ENCODE peak calls at places on chromosomes 2 and 18, in nine cellular contexts. One of them, this sample, is unnamed.

GRCh38 chr2:121626777-121627524 is 22.3 kb downstream of the CLASP1 start:
- DNase-seq in activated T-cell treated with anti-CD3 and anti-CD28 coated beads, Interleukin-2, amount 50 U/mL, for 72 hours: no peak
- DNase-seq in CD4-positive, alpha-beta T cell: no peak
- DNase-seq in GM23248: no peak
- DNase-seq in choroid plexus epithelial cell: peak
- DNase-seq in astrocyte: peak
- DNase-seq in GM04504: no peak
- DNase-seq in DMS 273 treated with DMSO at 0.1 percent for 48 hours: no peak
- DNase-seq in stimulated activated CD4-positive, alpha-beta T cell treated with anti-CD3 and anti-CD28 coated beads, Interleukin-4, amount 100 ng/mL, for 1 hour: no peak
- DNase-seq in this sample: no peak

GRCh38 chr2:147441140-147441539 is 403.7 kb upstream of the ACVR2A start:
- DNase-seq in activated T-cell treated with anti-CD3 and anti-CD28 coated beads, Interleukin-2, amount 50 U/mL, for 72 hours: no peak
- DNase-seq in stimulated activated CD4-positive, alpha-beta T cell treated with anti-CD3 and anti-CD28 coated beads, Interleukin-4, amount 100 ng/mL, for 1 hour: no peak
- DNase-seq in GM23248: no peak
- DNase-seq in DMS 273 treated with DMSO at 0.1 percent for 48 hours: no peak
- DNase-seq in choroid plexus epithelial cell: no peak
- DNase-seq in GM04504: no peak
- DNase-seq in astrocyte: no peak
- DNase-seq in CD4-positive, alpha-beta T cell: no peak
- DNase-seq in this sample: no peak

GRCh38 chr2:204012081-204012653 is 75.6 kb downstream of the ICOS start:
- DNase-seq in stimulated activated CD4-positive, alpha-beta T cell treated with anti-CD3 and anti-CD28 coated beads, Interleukin-4, amount 100 ng/mL, for 1 hour: no peak
- DNase-seq in CD4-positive, alpha-beta T cell: no peak
- DNase-seq in astrocyte: no peak
- DNase-seq in GM04504: no peak
- DNase-seq in GM23248: peak
- DNase-seq in activated T-cell treated with anti-CD3 and anti-CD28 coated beads, Interleukin-2, amount 50 U/mL, for 72 hours: no peak
- DNase-seq in choroid plexus epithelial cell: no peak
- DNase-seq in DMS 273 treated with DMSO at 0.1 percent for 48 hours: no peak
- DNase-seq in this sample: no peak

GRCh38 chr2:128557841-128558241 is 239.2 kb upstream of the HS6ST1 start:
- DNase-seq in astrocyte: no peak
- DNase-seq in choroid plexus epithelial cell: peak
- DNase-seq in DMS 273 treated with DMSO at 0.1 percent for 48 hours: no peak
- DNase-seq in activated T-cell treated with anti-CD3 and anti-CD28 coated beads, Interleukin-2, amount 50 U/mL, for 72 hours: no peak
- DNase-seq in GM04504: peak
- DNase-seq in GM23248: peak
- DNase-seq in CD4-positive, alpha-beta T cell: no peak
- DNase-seq in stimulated activated CD4-positive, alpha-beta T cell treated with anti-CD3 and anti-CD28 coated beads, Interleukin-4, amount 100 ng/mL, for 1 hour: no peak
- DNase-seq in this sample: no peak

GRCh38 chr2:11082880-11083279 is 72.4 kb upstream of the SLC66A3 start:
- DNase-seq in stimulated activated CD4-positive, alpha-beta T cell treated with anti-CD3 and anti-CD28 coated beads, Interleukin-4, amount 100 ng/mL, for 1 hour: no peak
- DNase-seq in choroid plexus epithelial cell: peak
- DNase-seq in GM04504: no peak
- DNase-seq in astrocyte: no peak
- DNase-seq in activated T-cell treated with anti-CD3 and anti-CD28 coated beads, Interleukin-2, amount 50 U/mL, for 72 hours: no peak
- DNase-seq in CD4-positive, alpha-beta T cell: no peak
- DNase-seq in DMS 273 treated with DMSO at 0.1 percent for 48 hours: no peak
- DNase-seq in GM23248: peak
- DNase-seq in this sample: no peak

GRCh38 chr2:98148968-98149697 is 62.2 kb downstream of the VWA3B start:
- DNase-seq in stimulated activated CD4-positive, alpha-beta T cell treated with anti-CD3 and anti-CD28 coated beads, Interleukin-4, amount 100 ng/mL, for 1 hour: no peak
- DNase-seq in activated T-cell treated with anti-CD3 and anti-CD28 coated beads, Interleukin-2, amount 50 U/mL, for 72 hours: peak
- DNase-seq in astrocyte: peak
- DNase-seq in DMS 273 treated with DMSO at 0.1 percent for 48 hours: no peak
- DNase-seq in CD4-positive, alpha-beta T cell: no peak
- DNase-seq in choroid plexus epithelial cell: peak
- DNase-seq in GM23248: peak
- DNase-seq in GM04504: peak
- DNase-seq in this sample: no peak

GRCh38 chr18:27862056-27862682 is 314.8 kb downstream of the CDH2 start:
- DNase-seq in stimulated activated CD4-positive, alpha-beta T cell treated with anti-CD3 and anti-CD28 coated beads, Interleukin-4, amount 100 ng/mL, for 1 hour: no peak
- DNase-seq in GM23248: no peak
- DNase-seq in activated T-cell treated with anti-CD3 and anti-CD28 coated beads, Interleukin-2, amount 50 U/mL, for 72 hours: no peak
- DNase-seq in astrocyte: no peak
- DNase-seq in choroid plexus epithelial cell: no peak
- DNase-seq in GM04504: no peak
- DNase-seq in CD4-positive, alpha-beta T cell: no peak
- DNase-seq in DMS 273 treated with DMSO at 0.1 percent for 48 hours: no peak
- DNase-seq in this sample: no peak

GRCh38 chr2:7269993-7270392 is 352.8 kb downstream of the RNF144A start:
- DNase-seq in activated T-cell treated with anti-CD3 and anti-CD28 coated beads, Interleukin-2, amount 50 U/mL, for 72 hours: no peak
- DNase-seq in CD4-positive, alpha-beta T cell: no peak
- DNase-seq in DMS 273 treated with DMSO at 0.1 percent for 48 hours: peak
- DNase-seq in GM23248: no peak
- DNase-seq in choroid plexus epithelial cell: no peak
- DNase-seq in GM04504: no peak
- DNase-seq in stimulated activated CD4-positive, alpha-beta T cell treated with anti-CD3 and anti-CD28 coated beads, Interleukin-4, amount 100 ng/mL, for 1 hour: no peak
- DNase-seq in astrocyte: no peak
- DNase-seq in this sample: no peak

GRCh38 chr18:36831139-36831538 is 2.2 kb downstream of the KIAA1328 start:
- DNase-seq in choroid plexus epithelial cell: no peak
- DNase-seq in astrocyte: no peak
- DNase-seq in GM23248: peak
- DNase-seq in stimulated activated CD4-positive, alpha-beta T cell treated with anti-CD3 and anti-CD28 coated beads, Interleukin-4, amount 100 ng/mL, for 1 hour: no peak
- DNase-seq in activated T-cell treated with anti-CD3 and anti-CD28 coated beads, Interleukin-2, amount 50 U/mL, for 72 hours: no peak
- DNase-seq in GM04504: no peak
- DNase-seq in DMS 273 treated with DMSO at 0.1 percent for 48 hours: no peak
- DNase-seq in CD4-positive, alpha-beta T cell: no peak
- DNase-seq in this sample: no peak

GRCh38 chr2:206154197-206154596 is 5.0 kb downstream of the NDUFS1 start:
- DNase-seq in DMS 273 treated with DMSO at 0.1 percent for 48 hours: no peak
- DNase-seq in CD4-positive, alpha-beta T cell: no peak
- DNase-seq in stimulated activated CD4-positive, alpha-beta T cell treated with anti-CD3 and anti-CD28 coated beads, Interleukin-4, amount 100 ng/mL, for 1 hour: no peak
- DNase-seq in GM23248: peak
- DNase-seq in choroid plexus epithelial cell: no peak
- DNase-seq in GM04504: no peak
- DNase-seq in activated T-cell treated with anti-CD3 and anti-CD28 coated beads, Interleukin-2, amount 50 U/mL, for 72 hours: no peak
- DNase-seq in astrocyte: no peak
- DNase-seq in this sample: no peak

GRCh38 chr2:217943379-217944321 is 59.1 kb downstream of the TNS1 start:
- DNase-seq in DMS 273 treated with DMSO at 0.1 percent for 48 hours: peak
- DNase-seq in GM04504: no peak
- DNase-seq in GM23248: peak
- DNase-seq in stimulated activated CD4-positive, alpha-beta T cell treated with anti-CD3 and anti-CD28 coated beads, Interleukin-4, amount 100 ng/mL, for 1 hour: no peak
- DNase-seq in astrocyte: peak
- DNase-seq in choroid plexus epithelial cell: peak
- DNase-seq in CD4-positive, alpha-beta T cell: no peak
- DNase-seq in activated T-cell treated with anti-CD3 and anti-CD28 coated beads, Interleukin-2, amount 50 U/mL, for 72 hours: no peak
- DNase-seq in this sample: no peak

GRCh38 chr18:58805482-58806187 is 59.0 kb upstream of the ZNF532 start:
- DNase-seq in CD4-positive, alpha-beta T cell: no peak
- DNase-seq in activated T-cell treated with anti-CD3 and anti-CD28 coated beads, Interleukin-2, amount 50 U/mL, for 72 hours: no peak
- DNase-seq in DMS 273 treated with DMSO at 0.1 percent for 48 hours: no peak
- DNase-seq in stimulated activated CD4-positive, alpha-beta T cell treated with anti-CD3 and anti-CD28 coated beads, Interleukin-4, amount 100 ng/mL, for 1 hour: no peak
- DNase-seq in GM04504: no peak
- DNase-seq in astrocyte: no peak
- DNase-seq in GM23248: no peak
- DNase-seq in choroid plexus epithelial cell: no peak
- DNase-seq in this sample: no peak

GRCh38 chr18:67794512-67794911 is 278.0 kb upstream of the DSEL start:
- DNase-seq in DMS 273 treated with DMSO at 0.1 percent for 48 hours: no peak
- DNase-seq in astrocyte: peak
- DNase-seq in GM23248: peak
- DNase-seq in activated T-cell treated with anti-CD3 and anti-CD28 coated beads, Interleukin-2, amount 50 U/mL, for 72 hours: no peak
- DNase-seq in CD4-positive, alpha-beta T cell: no peak
- DNase-seq in stimulated activated CD4-positive, alpha-beta T cell treated with anti-CD3 and anti-CD28 coated beads, Interleukin-4, amount 100 ng/mL, for 1 hour: no peak
- DNase-seq in GM04504: peak
- DNase-seq in choroid plexus epithelial cell: peak
- DNase-seq in this sample: no peak

GRCh38 chr2:27494284-27494943 is 586 bp downstream of the FNDC4 start:
- DNase-seq in stimulated activated CD4-positive, alpha-beta T cell treated with anti-CD3 and anti-CD28 coated beads, Interleukin-4, amount 100 ng/mL, for 1 hour: no peak
- DNase-seq in activated T-cell treated with anti-CD3 and anti-CD28 coated beads, Interleukin-2, amount 50 U/mL, for 72 hours: no peak
- DNase-seq in GM23248: peak
- DNase-seq in GM04504: peak
- DNase-seq in choroid plexus epithelial cell: peak
- DNase-seq in astrocyte: peak
- DNase-seq in DMS 273 treated with DMSO at 0.1 percent for 48 hours: no peak
- DNase-seq in CD4-positive, alpha-beta T cell: no peak
- DNase-seq in this sample: no peak

GRCh38 chr2:188292446-188293239 is 969 bp downstream of the GULP1 start:
- DNase-seq in astrocyte: peak
- DNase-seq in CD4-positive, alpha-beta T cell: no peak
- DNase-seq in DMS 273 treated with DMSO at 0.1 percent for 48 hours: peak
- DNase-seq in activated T-cell treated with anti-CD3 and anti-CD28 coated beads, Interleukin-2, amount 50 U/mL, for 72 hours: peak
- DNase-seq in GM04504: peak
- DNase-seq in GM23248: peak
- DNase-seq in choroid plexus epithelial cell: peak
- DNase-seq in stimulated activated CD4-positive, alpha-beta T cell treated with anti-CD3 and anti-CD28 coated beads, Interleukin-4, amount 100 ng/mL, for 1 hour: no peak
- DNase-seq in this sample: no peak

GRCh38 chr2:170026361-170026760 is 151.6 kb upstream of the MYO3B start:
- DNase-seq in DMS 273 treated with DMSO at 0.1 percent for 48 hours: no peak
- DNase-seq in activated T-cell treated with anti-CD3 and anti-CD28 coated beads, Interleukin-2, amount 50 U/mL, for 72 hours: no peak
- DNase-seq in choroid plexus epithelial cell: no peak
- DNase-seq in GM23248: no peak
- DNase-seq in GM04504: no peak
- DNase-seq in CD4-positive, alpha-beta T cell: no peak
- DNase-seq in astrocyte: no peak
- DNase-seq in stimulated activated CD4-positive, alpha-beta T cell treated with anti-CD3 and anti-CD28 coated beads, Interleukin-4, amount 100 ng/mL, for 1 hour: no peak
- DNase-seq in this sample: no peak

GRCh38 chr2:240390091-240391073 is 45.1 kb upstream of the GPC1 start:
- DNase-seq in stimulated activated CD4-positive, alpha-beta T cell treated with anti-CD3 and anti-CD28 coated beads, Interleukin-4, amount 100 ng/mL, for 1 hour: no peak
- DNase-seq in DMS 273 treated with DMSO at 0.1 percent for 48 hours: no peak
- DNase-seq in GM04504: no peak
- DNase-seq in activated T-cell treated with anti-CD3 and anti-CD28 coated beads, Interleukin-2, amount 50 U/mL, for 72 hours: no peak
- DNase-seq in GM23248: no peak
- DNase-seq in astrocyte: no peak
- DNase-seq in choroid plexus epithelial cell: no peak
- DNase-seq in CD4-positive, alpha-beta T cell: no peak
- DNase-seq in this sample: no peak

GRCh38 chr2:53572696-53573095 is 194.9 kb upstream of the CHAC2 start:
- DNase-seq in GM04504: no peak
- DNase-seq in CD4-positive, alpha-beta T cell: no peak
- DNase-seq in activated T-cell treated with anti-CD3 and anti-CD28 coated beads, Interleukin-2, amount 50 U/mL, for 72 hours: no peak
- DNase-seq in stimulated activated CD4-positive, alpha-beta T cell treated with anti-CD3 and anti-CD28 coated beads, Interleukin-4, amount 100 ng/mL, for 1 hour: no peak
- DNase-seq in GM23248: no peak
- DNase-seq in choroid plexus epithelial cell: no peak
- DNase-seq in DMS 273 treated with DMSO at 0.1 percent for 48 hours: no peak
- DNase-seq in astrocyte: no peak
- DNase-seq in this sample: no peak

GRCh38 chr2:232816656-232817055 is 40.3 kb upstream of the KCNJ13 start:
- DNase-seq in DMS 273 treated with DMSO at 0.1 percent for 48 hours: no peak
- DNase-seq in GM04504: no peak
- DNase-seq in choroid plexus epithelial cell: no peak
- DNase-seq in CD4-positive, alpha-beta T cell: no peak
- DNase-seq in stimulated activated CD4-positive, alpha-beta T cell treated with anti-CD3 and anti-CD28 coated beads, Interleukin-4, amount 100 ng/mL, for 1 hour: no peak
- DNase-seq in GM23248: no peak
- DNase-seq in activated T-cell treated with anti-CD3 and anti-CD28 coated beads, Interleukin-2, amount 50 U/mL, for 72 hours: no peak
- DNase-seq in astrocyte: no peak
- DNase-seq in this sample: no peak

GRCh38 chr2:46645681-46646162 is 166.4 kb downstream of the TMEM247 start:
- DNase-seq in stimulated activated CD4-positive, alpha-beta T cell treated with anti-CD3 and anti-CD28 coated beads, Interleukin-4, amount 100 ng/mL, for 1 hour: no peak
- DNase-seq in CD4-positive, alpha-beta T cell: no peak
- DNase-seq in astrocyte: peak
- DNase-seq in GM04504: peak
- DNase-seq in activated T-cell treated with anti-CD3 and anti-CD28 coated beads, Interleukin-2, amount 50 U/mL, for 72 hours: no peak
- DNase-seq in choroid plexus epithelial cell: peak
- DNase-seq in DMS 273 treated with DMSO at 0.1 percent for 48 hours: peak
- DNase-seq in GM23248: peak
- DNase-seq in this sample: no peak

GRCh38 chr2:146917430-146918037 is 927.3 kb upstream of the ACVR2A start:
- DNase-seq in CD4-positive, alpha-beta T cell: no peak
- DNase-seq in GM04504: no peak
- DNase-seq in DMS 273 treated with DMSO at 0.1 percent for 48 hours: no peak
- DNase-seq in astrocyte: no peak
- DNase-seq in GM23248: peak
- DNase-seq in activated T-cell treated with anti-CD3 and anti-CD28 coated beads, Interleukin-2, amount 50 U/mL, for 72 hours: no peak
- DNase-seq in choroid plexus epithelial cell: peak
- DNase-seq in stimulated activated CD4-positive, alpha-beta T cell treated with anti-CD3 and anti-CD28 coated beads, Interleukin-4, amount 100 ng/mL, for 1 hour: no peak
- DNase-seq in this sample: no peak

GRCh38 chr2:236733156-236733555 is 163.5 kb downstream of the ACKR3 start:
- DNase-seq in CD4-positive, alpha-beta T cell: no peak
- DNase-seq in DMS 273 treated with DMSO at 0.1 percent for 48 hours: no peak
- DNase-seq in GM04504: no peak
- DNase-seq in GM23248: no peak
- DNase-seq in stimulated activated CD4-positive, alpha-beta T cell treated with anti-CD3 and anti-CD28 coated beads, Interleukin-4, amount 100 ng/mL, for 1 hour: no peak
- DNase-seq in choroid plexus epithelial cell: no peak
- DNase-seq in astrocyte: no peak
- DNase-seq in activated T-cell treated with anti-CD3 and anti-CD28 coated beads, Interleukin-2, amount 50 U/mL, for 72 hours: no peak
- DNase-seq in this sample: no peak

GRCh38 chr2:170514140-170514539 is 201.0 kb upstream of the SP5 start:
- DNase-seq in astrocyte: no peak
- DNase-seq in CD4-positive, alpha-beta T cell: no peak
- DNase-seq in activated T-cell treated with anti-CD3 and anti-CD28 coated beads, Interleukin-2, amount 50 U/mL, for 72 hours: no peak
- DNase-seq in choroid plexus epithelial cell: no peak
- DNase-seq in stimulated activated CD4-positive, alpha-beta T cell treated with anti-CD3 and anti-CD28 coated beads, Interleukin-4, amount 100 ng/mL, for 1 hour: no peak
- DNase-seq in GM23248: no peak
- DNase-seq in GM04504: no peak
- DNase-seq in DMS 273 treated with DMSO at 0.1 percent for 48 hours: no peak
- DNase-seq in this sample: no peak

GRCh38 chr2:12663306-12664037 is 53.3 kb upstream of the TRIB2 start:
- DNase-seq in GM04504: no peak
- DNase-seq in choroid plexus epithelial cell: no peak
- DNase-seq in CD4-positive, alpha-beta T cell: no peak
- DNase-seq in astrocyte: no peak
- DNase-seq in stimulated activated CD4-positive, alpha-beta T cell treated with anti-CD3 and anti-CD28 coated beads, Interleukin-4, amount 100 ng/mL, for 1 hour: no peak
- DNase-seq in activated T-cell treated with anti-CD3 and anti-CD28 coated beads, Interleukin-2, amount 50 U/mL, for 72 hours: no peak
- DNase-seq in GM23248: no peak
- DNase-seq in DMS 273 treated with DMSO at 0.1 percent for 48 hours: no peak
- DNase-seq in this sample: no peak

GRCh38 chr2:182818541-182819308 is 47.7 kb downstream of the FRZB start:
- DNase-seq in DMS 273 treated with DMSO at 0.1 percent for 48 hours: no peak
- DNase-seq in GM23248: no peak
- DNase-seq in choroid plexus epithelial cell: no peak
- DNase-seq in stimulated activated CD4-positive, alpha-beta T cell treated with anti-CD3 and anti-CD28 coated beads, Interleukin-4, amount 100 ng/mL, for 1 hour: no peak
- DNase-seq in astrocyte: no peak
- DNase-seq in activated T-cell treated with anti-CD3 and anti-CD28 coated beads, Interleukin-2, amount 50 U/mL, for 72 hours: no peak
- DNase-seq in GM04504: no peak
- DNase-seq in CD4-positive, alpha-beta T cell: no peak
- DNase-seq in this sample: no peak

GRCh38 chr2:100409975-100410647 is 7.4 kb downstream of the CHST10 start:
- DNase-seq in GM04504: no peak
- DNase-seq in GM23248: no peak
- DNase-seq in choroid plexus epithelial cell: no peak
- DNase-seq in stimulated activated CD4-positive, alpha-beta T cell treated with anti-CD3 and anti-CD28 coated beads, Interleukin-4, amount 100 ng/mL, for 1 hour: no peak
- DNase-seq in astrocyte: no peak
- DNase-seq in activated T-cell treated with anti-CD3 and anti-CD28 coated beads, Interleukin-2, amount 50 U/mL, for 72 hours: no peak
- DNase-seq in CD4-positive, alpha-beta T cell: no peak
- DNase-seq in DMS 273 treated with DMSO at 0.1 percent for 48 hours: no peak
- DNase-seq in this sample: no peak

GRCh38 chr2:171523339-171523931 is 1.2 kb downstream of the CYBRD1 start:
- DNase-seq in stimulated activated CD4-positive, alpha-beta T cell treated with anti-CD3 and anti-CD28 coated beads, Interleukin-4, amount 100 ng/mL, for 1 hour: peak
- DNase-seq in astrocyte: peak
- DNase-seq in GM04504: no peak
- DNase-seq in DMS 273 treated with DMSO at 0.1 percent for 48 hours: peak
- DNase-seq in activated T-cell treated with anti-CD3 and anti-CD28 coated beads, Interleukin-2, amount 50 U/mL, for 72 hours: peak
- DNase-seq in GM23248: peak
- DNase-seq in choroid plexus epithelial cell: peak
- DNase-seq in CD4-positive, alpha-beta T cell: no peak
- DNase-seq in this sample: peak

GRCh38 chr18:7725897-7726296 is 158.8 kb downstream of the PTPRM start:
- DNase-seq in DMS 273 treated with DMSO at 0.1 percent for 48 hours: no peak
- DNase-seq in stimulated activated CD4-positive, alpha-beta T cell treated with anti-CD3 and anti-CD28 coated beads, Interleukin-4, amount 100 ng/mL, for 1 hour: no peak
- DNase-seq in activated T-cell treated with anti-CD3 and anti-CD28 coated beads, Interleukin-2, amount 50 U/mL, for 72 hours: no peak
- DNase-seq in GM04504: no peak
- DNase-seq in astrocyte: no peak
- DNase-seq in CD4-positive, alpha-beta T cell: no peak
- DNase-seq in GM23248: no peak
- DNase-seq in choroid plexus epithelial cell: no peak
- DNase-seq in this sample: no peak